ENCODE peak calls at places on chromosomes 3 and 15, in five cellular contexts. H is Right ventricle myocardium superior; V is stimulated activated CD4-positive, alpha-beta T cell treated with anti-CD3 and anti-CD28 coated beads, Interleukin-15, amount 100 ng/mL, for 24 hours; R is activated T-cell treated with anti-CD3 and anti-CD28 coated beads, Interleukin-2, amount 50 U/mL, for 72 hours; N is CD14-positive monocyte. T is an unnamed sample.
A peak's percentile ranks its signal among the peaks of the same experiment; 100 is the strongest.

GRCh38 chr15:96230557-96231181 is 99.8 kb upstream of the NR2F2 start:
- DNase-seq in N (no peak), R (no peak), V (no peak), H (no peak), T (no peak)

GRCh38 chr3:111852540-111852939 is 6.5 kb upstream of the PHLDB2 start:
- DNase-seq in R (no peak), H (no peak), N (no peak), V (no peak), T (no peak)

GRCh38 chr3:37218206-37218605 is 43.8 kb upstream of the LRRFIP2 start:
- DNase-seq in V (no peak), R (no peak), H (peak; percentile 59), N (no peak), T (no peak)

GRCh38 chr3:44478606-44479094 is 1.2 kb upstream of the ZNF445 start:
- DNase-seq in N (no peak), H (no peak), V (no peak), R (no peak), T (no peak)

GRCh38 chr3:23304424-23304823 is 101.3 kb downstream of the UBE2E2 start:
- DNase-seq in H (no peak), N (no peak), V (no peak), R (no peak), T (no peak)

GRCh38 chr15:43132830-43133428 is 457 bp upstream of the TMEM62 start:
- DNase-seq in V (no peak), R (no peak), N (no peak), H (no peak), T (peak; percentile 4)

GRCh38 chr15:80512729-80513670 is 108.8 kb downstream of the ARNT2 start:
- DNase-seq in V (no peak), N (no peak), R (no peak), H (no peak), T (peak; percentile 5)

GRCh38 chr3:100103558-100104441 is 10.5 kb downstream of the FILIP1L start:
- DNase-seq in N (no peak), V (no peak), H (no peak), R (peak; percentile 62), T (peak; percentile 60)

GRCh38 chr3:147915057-147915456 is 505.9 kb downstream of the ZIC1 start:
- DNase-seq in H (no peak), R (no peak), N (no peak), V (no peak), T (no peak)

GRCh38 chr3:121998030-121998580 is 23.9 kb downstream of the ILDR1 start:
- DNase-seq in R (peak; percentile 21), H (no peak), V (no peak), N (peak; percentile 75), T (no peak)

GRCh38 chr15:44719293-44719999 is 8.1 kb downstream of the B2M start:
- DNase-seq in R (peak; percentile 78), V (peak; percentile 75), H (no peak), N (no peak), T (peak; percentile 89)

GRCh38 chr3:178084938-178085816 is 451.1 kb upstream of the KCNMB2 start:
- DNase-seq in V (peak; percentile 37), R (peak; percentile 6), N (no peak), H (peak; percentile 88), T (peak; percentile 60)

GRCh38 chr3:48187579-48188265 is 495 bp downstream of the CDC25A start:
- DNase-seq in R (peak; percentile 70), V (peak; percentile 61), H (no peak), N (no peak), T (peak; percentile 50)

GRCh38 chr3:29758108-29759020 is 477.5 kb downstream of the RBMS3 start:
- DNase-seq in N (no peak), V (no peak), H (no peak), R (no peak), T (no peak)

GRCh38 chr15:73518180-73518862 is 75.4 kb downstream of the REC114 start:
- DNase-seq in R (no peak), V (no peak), H (no peak), N (no peak), T (no peak)

GRCh38 chr15:92617197-92618037 is 38.2 kb downstream of the FAM174B start:
- DNase-seq in V (no peak), N (no peak), R (no peak), H (peak; percentile 76), T (no peak)

GRCh38 chr3:151766454-151766853 is 32.7 kb downstream of the AADACL2 start:
- DNase-seq in N (no peak), R (no peak), V (no peak), H (no peak), T (no peak)

GRCh38 chr15:35596261-35596660 is 50.3 kb upstream of the DPH6 start:
- DNase-seq in V (no peak), R (no peak), H (no peak), N (no peak), T (no peak)

GRCh38 chr3:196792771-196793170 is 53.1 kb downstream of the PAK2 start:
- DNase-seq in N (no peak), V (no peak), R (no peak), H (no peak), T (no peak)

GRCh38 chr15:63094495-63094931 is 27.1 kb upstream of the LACTB start:
- DNase-seq in H (no peak), V (no peak), N (no peak), R (no peak), T (no peak)

GRCh38 chr3:133413166-133414020 is 13.5 kb downstream of the BFSP2 start:
- DNase-seq in R (no peak), H (no peak), N (no peak), V (no peak), T (peak; percentile 26)

GRCh38 chr3:55675478-55675877 is 188.4 kb upstream of the WNT5A start:
- DNase-seq in N (no peak), H (no peak), V (peak; percentile 4), R (peak; percentile 19), T (peak; percentile 45)

GRCh38 chr3:8713901-8714759 is 19.5 kb upstream of the CAV3 start:
- DNase-seq in R (no peak), N (no peak), V (no peak), H (no peak), T (peak; percentile 10)

GRCh38 chr3:27340524-27340923 is 28.7 kb downstream of the NEK10 start:
- DNase-seq in H (no peak), N (no peak), V (no peak), R (no peak), T (no peak)

GRCh38 chr3:177039875-177040274 is 157.4 kb downstream of the TBL1XR1 start:
- DNase-seq in N (no peak), H (no peak), R (no peak), V (no peak), T (no peak)

GRCh38 chr3:127207727-127208482 is 15.0 kb downstream of the PRR23E start:
- DNase-seq in R (no peak), V (no peak), N (no peak), H (no peak), T (no peak)

GRCh38 chr3:37324752-37325407 is 150.5 kb upstream of the LRRFIP2 start:
- DNase-seq in N (no peak), R (no peak), V (no peak), H (no peak), T (no peak)

GRCh38 chr3:43001094-43001553 is 22.0 kb downstream of the GASK1A start:
- DNase-seq in N (no peak), V (no peak), R (no peak), H (peak; percentile 88), T (no peak)

GRCh38 chr3:13654330-13655073 is 105.6 kb downstream of the FBLN2 start:
- DNase-seq in H (no peak), R (peak; percentile 36), N (no peak), V (peak; percentile 45), T (peak; percentile 68)

GRCh38 chr3:147816770-147817169 is 407.6 kb downstream of the ZIC1 start:
- DNase-seq in N (no peak), R (no peak), H (peak; percentile 54), V (no peak), T (no peak)